ENCODE peak calls at places on chromosomes 7 and 10, in five cellular contexts. P is transverse colon, S is psoas muscle, H is sigmoid colon, D is neural progenitor cell. I is an unnamed sample.
A peak's percentile ranks its signal among the peaks of the same experiment; 100 is the strongest.

GRCh38 chr10:114748270-114748669 is 73.3 kb upstream of the FHIP2A start:
- DNase-seq in P (no peak), H (no peak), D (no peak), S (no peak), I (no peak)

GRCh38 chr10:129057856-129058663 is 409.0 kb upstream of the MGMT start:
- DNase-seq in D (no peak), P (peak; percentile 57), S (peak; percentile 27), H (no peak), I (no peak)

GRCh38 chr10:118412918-118413317 is 70.8 kb upstream of the FAM204A start:
- DNase-seq in H (no peak), S (no peak), P (no peak), D (no peak), I (no peak)

GRCh38 chr7:29606287-29606721 is 42.7 kb downstream of the PRR15 start:
- DNase-seq in P (peak; percentile 55), D (no peak), S (no peak), H (no peak), I (no peak)

GRCh38 chr7:158587425-158588084 is at the start of gene PTPRN2:
- DNase-seq in P (peak; percentile 72), S (peak; percentile 62), H (peak; percentile 70), D (peak; percentile 96), I (peak; percentile 83)

GRCh38 chr7:85630904-85631582 is 444.2 kb upstream of the SEMA3D start:
- DNase-seq in P (no peak), H (no peak), D (peak; percentile 51), S (no peak), I (no peak)

GRCh38 chr7:121379930-121380329 is 16.2 kb downstream of the FAM3C start:
- DNase-seq in H (no peak), S (no peak), D (no peak), P (no peak), I (no peak)

GRCh38 chr7:22395222-22395621 is 38.3 kb upstream of the RAPGEF5 start:
- DNase-seq in H (no peak), S (no peak), D (no peak), P (no peak), I (no peak)

GRCh38 chr10:132341781-132342180 is 9.8 kb downstream of the LRRC27 start:
- DNase-seq in H (no peak), P (no peak), S (no peak), D (no peak), I (no peak)

GRCh38 chr7:121397346-121397745 is 1.2 kb upstream of the FAM3C start:
- DNase-seq in S (no peak), P (no peak), D (no peak), H (no peak), I (no peak)

GRCh38 chr10:103127241-103127640 is 65.8 kb downstream of the NT5C2 start:
- DNase-seq in P (no peak), H (no peak), D (no peak), S (no peak), I (no peak)

GRCh38 chr10:114821915-114822770 is 563 bp downstream of the FHIP2A start:
- DNase-seq in H (peak; percentile 72), P (peak; percentile 25), S (peak; percentile 32), D (peak; percentile 53), I (no peak)

GRCh38 chr10:5948999-5949759 is 28.2 kb downstream of the IL15RA start:
- DNase-seq in D (peak; percentile 71), P (peak; percentile 64), S (no peak), H (peak; percentile 81), I (peak; percentile 82)

GRCh38 chr7:156725074-156725473 is 84.5 kb downstream of the RNF32 start:
- DNase-seq in H (no peak), P (no peak), D (peak; percentile 21), S (no peak), I (no peak)

GRCh38 chr10:1381339-1381738 is 325.2 kb downstream of the WDR37 start:
- DNase-seq in D (no peak), S (no peak), P (no peak), H (no peak), I (no peak)

GRCh38 chr10:103849880-103850571 is 5.3 kb downstream of the SH3PXD2A start:
- DNase-seq in P (no peak), D (no peak), H (peak; percentile 80), S (peak; percentile 56), I (no peak)

GRCh38 chr7:127536426-127537152 is 48.8 kb downstream of the GCC1 start:
- DNase-seq in D (peak; percentile 42), H (no peak), S (no peak), P (no peak), I (no peak)

GRCh38 chr10:29841724-29842649 is 207.2 kb upstream of the SVIL start:
- DNase-seq in H (peak; percentile 96), D (peak; percentile 16), S (peak; percentile 33), P (peak; percentile 47), I (peak; percentile 67)

GRCh38 chr10:7008645-7009044 is 402.2 kb downstream of the SFMBT2 start:
- DNase-seq in D (no peak), H (no peak), P (no peak), S (no peak), I (no peak)

GRCh38 chr7:3244241-3244814 is 56.7 kb upstream of the SDK1 start:
- DNase-seq in P (no peak), S (no peak), D (no peak), H (no peak), I (no peak)

GRCh38 chr7:831596-832291 is 532 bp upstream of the SUN1 start:
- DNase-seq in P (no peak), S (no peak), D (no peak), H (no peak), I (no peak)

GRCh38 chr7:91112902-91113321 is 151.3 kb upstream of the FZD1 start:
- DNase-seq in S (no peak), H (no peak), D (no peak), P (no peak), I (no peak)

GRCh38 chr10:132410056-132410778 is 13.2 kb downstream of the PWWP2B start:
- DNase-seq in H (no peak), D (no peak), P (no peak), S (no peak), I (peak; percentile 65)

GRCh38 chr7:94396044-94396443 is 1.3 kb downstream of the COL1A2 start:
- DNase-seq in H (no peak), D (peak; percentile 1), S (no peak), P (no peak), I (no peak)

GRCh38 chr10:71627956-71628355 is 91.6 kb downstream of the C10orf105 start:
- DNase-seq in S (no peak), H (no peak), P (no peak), D (no peak), I (no peak)

GRCh38 chr7:151992375-151992774 is 33.1 kb upstream of the GALNT11 start:
- DNase-seq in D (peak; percentile 78), H (peak; percentile 70), S (peak; percentile 48), P (peak; percentile 39), I (peak; percentile 75)

GRCh38 chr7:92904292-92905131 is 68.1 kb upstream of the CDK6 start:
- DNase-seq in D (no peak), P (no peak), H (no peak), S (no peak), I (no peak)

GRCh38 chr10:130554701-130555410 is 418.7 kb downstream of the GLRX3 start:
- DNase-seq in D (no peak), P (no peak), S (no peak), H (no peak), I (peak; percentile 51)

GRCh38 chr10:46555713-46556514 is 544 bp downstream of the GPRIN2 start:
- DNase-seq in P (peak; percentile 55), H (peak; percentile 66), S (peak; percentile 5), D (peak; percentile 82), I (peak; percentile 88)

GRCh38 chr10:46554166-46554781 is 2.2 kb downstream of the GPRIN2 start:
- DNase-seq in D (no peak), H (no peak), S (no peak), P (no peak), I (no peak)

GRCh38 chr10:46553238-46554049 is 3.0 kb downstream of the GPRIN2 start:
- DNase-seq in P (peak; percentile 11), D (no peak), S (peak; percentile 14), H (peak; percentile 66), I (peak; percentile 67)

GRCh38 chr10:46556515-46557318 is at the start of gene GPRIN2:
- DNase-seq in H (peak; percentile 72), S (peak; percentile 21), P (peak; percentile 83), D (peak; percentile 83), I (peak; percentile 89)

GRCh38 chr10:46555366-46555712 is 1.1 kb downstream of the GPRIN2 start:
- DNase-seq in H (peak; percentile 64), S (no peak), P (no peak), D (peak; percentile 39), I (no peak)
- H3K4me3 ChIP-seq in H (no peak overlapping the region), S (no peak overlapping the region), P (peak overlapping the region; percentile 61), D (peak overlapping the region; percentile 79), I (peak overlapping the region; percentile 54)

DNA sequence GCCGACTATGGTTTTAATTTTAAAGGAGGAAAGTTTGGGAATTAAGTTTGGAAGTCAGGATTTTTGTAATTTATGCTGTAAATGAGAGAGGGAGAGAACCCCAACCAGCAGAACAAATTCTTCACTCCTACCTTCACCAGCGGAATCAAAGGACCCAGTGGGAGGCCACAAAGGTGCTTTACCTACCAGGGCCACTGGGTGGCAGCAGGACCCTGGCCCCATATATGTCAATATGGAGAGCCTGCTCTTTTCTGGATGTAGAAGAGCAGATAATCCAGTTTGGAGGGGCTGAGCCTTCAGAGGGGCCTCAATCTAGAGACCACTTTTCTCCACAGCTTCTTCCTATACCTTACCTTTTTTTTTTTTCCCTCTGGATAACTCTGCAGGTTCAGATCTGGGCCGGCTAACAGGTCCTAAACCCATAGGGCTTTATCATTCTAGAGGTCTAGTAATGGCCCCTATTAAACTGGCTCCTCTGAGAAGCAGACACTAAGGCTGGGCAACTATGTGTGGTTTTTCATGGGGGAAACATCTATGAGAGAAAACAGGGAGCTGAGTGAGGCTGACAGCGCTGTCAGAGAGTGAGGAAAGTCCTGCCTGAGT is 8.5 kb upstream of the SCD start:
- DNase-seq in D (peak; percentile 81), H (peak; percentile 85), P (peak; percentile 83), S (peak; percentile 71), I (peak; percentile 85)
- TF ChIP-seq CTCF in D (peak; percentile 87), H (peak; percentile 83), P (peak; percentile 94), S (peak; percentile 95), I (peak; percentile 91)

DNA sequence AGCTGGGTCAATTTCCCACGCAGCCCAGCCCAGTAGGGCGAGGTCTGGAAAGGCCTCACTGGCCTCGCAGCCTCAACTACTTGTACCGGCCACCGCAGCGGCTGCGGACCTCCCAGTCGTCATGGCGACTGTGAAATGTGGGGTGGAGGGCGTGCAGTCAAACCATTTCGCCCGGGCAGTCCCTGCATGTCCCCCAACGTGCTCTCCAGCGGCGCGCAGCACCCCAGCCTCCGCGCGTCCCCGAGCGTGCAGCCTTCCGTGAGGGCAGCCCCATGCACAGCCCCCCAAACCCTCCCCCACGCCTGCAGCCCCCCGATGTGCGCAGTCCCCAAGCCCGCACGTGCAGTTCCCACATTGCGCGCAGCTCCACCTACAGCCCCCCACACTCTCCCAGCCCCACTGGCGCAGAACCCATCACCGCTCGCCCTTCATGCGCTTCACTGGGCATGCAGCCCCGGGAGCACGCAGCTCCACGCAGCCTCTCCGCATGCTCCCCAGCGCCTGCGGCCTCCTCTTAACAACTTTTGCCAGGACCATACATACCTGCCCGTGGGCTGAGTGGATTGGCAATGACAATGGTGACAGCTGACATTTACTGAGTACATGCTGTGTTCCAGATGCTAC is 34.5 kb upstream of the SFTPD start:
- DNase-seq in D (no peak), P (no peak), H (no peak), S (no peak), I (no peak)
- H3K27me3 ChIP-seq in D (peaks cover 75% of the 10 kb centered on the region), P (peaks cover 52% of the 10 kb centered on the region), H (peaks cover 11% of the 10 kb centered on the region), S (peaks cover 21% of the 10 kb centered on the region), I (peaks cover 22% of the 10 kb centered on the region)

DNA sequence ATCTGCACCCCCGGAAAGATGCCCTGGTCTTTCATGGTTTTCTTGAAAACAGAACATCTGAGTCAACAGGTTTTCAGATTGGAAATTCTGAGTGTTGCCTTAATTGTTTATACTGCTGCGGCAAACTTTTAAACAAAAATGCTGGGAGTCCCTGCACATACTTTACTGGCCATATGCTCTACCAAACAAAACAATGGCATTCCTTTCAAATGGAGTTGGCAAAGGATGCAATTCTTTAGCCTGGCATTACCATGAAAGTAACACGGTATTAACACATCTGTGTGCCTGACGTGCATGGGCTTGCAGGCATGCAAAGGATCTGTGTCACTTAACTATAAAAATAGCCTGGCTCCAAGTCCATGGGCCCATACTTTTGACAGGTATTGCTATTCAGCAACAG is 4.2 kb downstream of the INHBA start:
- DNase-seq in S (no peak), D (no peak), H (no peak), P (no peak), I (no peak)
- H3K4me3 ChIP-seq in S (peak overlapping the region; percentile 51), D (no peak overlapping the region), H (peak overlapping the region; percentile 43), P (no peak overlapping the region), I (peak overlapping the region; percentile 48)